ENCODE peak calls at places on chromosomes 5 and 9, in four cellular contexts. O, B, G and N are unnamed samples. For H3K4me1, the result is how much of the 10 kb centered on the place peaks cover.

GRCh38 chr5:16551628-16552027 is 65.2 kb downstream of the RETREG1 start:
- DNase-seq in O (no peak), B (no peak), G (no peak), N (no peak)

GRCh38 chr5:74772359-74772758 is 5.3 kb downstream of the NSA2 start:
- DNase-seq in O (no peak), B (no peak), G (no peak), N (no peak)

GRCh38 chr9:95425910-95426551 is 90.7 kb downstream of the PTCH1 start:
- DNase-seq in O (no peak), B (peak), G (peak), N (no peak)

GRCh38 chr9:116697341-116697740 is 10.2 kb downstream of the TRIM32 start:
- DNase-seq in O (no peak), B (no peak), G (no peak), N (no peak)

GRCh38 chr5:86968311-86968753 is 299.4 kb upstream of the RASA1 start:
- DNase-seq in O (no peak), B (no peak), G (peak), N (peak)

GRCh38 chr9:135895202-135895848 is 12.0 kb downstream of the CAMSAP1 start:
- DNase-seq in O (no peak), B (no peak), G (no peak), N (no peak)

GRCh38 chr5:14675309-14675708 is 10.8 kb downstream of the OTULIN start:
- DNase-seq in O (no peak), B (no peak), G (no peak), N (no peak)

GRCh38 chr5:68445257-68446069 is 229.9 kb downstream of the PIK3R1 start:
- DNase-seq in O (no peak), B (no peak), G (no peak), N (no peak)

GRCh38 chr5:157874861-157875260 is 15.9 kb upstream of the CLINT1 start:
- DNase-seq in O (no peak), B (no peak), G (no peak), N (no peak)

GRCh38 chr9:3743901-3744413 is 218.2 kb upstream of the RFX3 start:
- DNase-seq in O (no peak), B (no peak), G (no peak), N (no peak)

GRCh38 chr5:141479776-141480175 is 4.0 kb downstream of the PCDHGC3 start:
- DNase-seq in O (no peak), B (no peak), G (no peak), N (no peak)
- H3K4me3 ChIP-seq in O (no peak), B (no peak), G (no peak), N (peak)

DNA sequence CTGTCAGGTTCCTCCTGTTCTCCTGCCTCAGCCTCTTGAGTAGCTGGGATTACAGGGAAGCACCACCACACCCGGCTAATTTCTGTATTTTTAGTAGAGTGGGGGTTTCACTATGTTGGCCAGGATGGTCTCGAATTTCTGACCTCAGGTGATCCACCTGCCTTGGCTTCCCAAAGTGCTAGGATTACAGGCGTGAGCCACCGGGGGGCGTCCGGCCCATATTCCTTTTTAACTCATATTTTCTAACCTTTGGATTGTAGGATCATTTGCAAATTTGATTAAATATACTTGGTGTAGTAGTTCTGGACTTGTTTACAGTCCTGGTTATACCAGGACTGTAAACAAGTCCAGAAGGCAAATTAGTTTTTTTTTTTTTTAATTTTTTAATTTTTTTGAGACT is 4.3 kb downstream of the TCERG1 start:
- DNase-seq in O (no peak), B (no peak), G (no peak), N (no peak)
- TF ChIP-seq CTCF in O (no peak), B (no peak), G (peak), N (no peak)

DNA sequence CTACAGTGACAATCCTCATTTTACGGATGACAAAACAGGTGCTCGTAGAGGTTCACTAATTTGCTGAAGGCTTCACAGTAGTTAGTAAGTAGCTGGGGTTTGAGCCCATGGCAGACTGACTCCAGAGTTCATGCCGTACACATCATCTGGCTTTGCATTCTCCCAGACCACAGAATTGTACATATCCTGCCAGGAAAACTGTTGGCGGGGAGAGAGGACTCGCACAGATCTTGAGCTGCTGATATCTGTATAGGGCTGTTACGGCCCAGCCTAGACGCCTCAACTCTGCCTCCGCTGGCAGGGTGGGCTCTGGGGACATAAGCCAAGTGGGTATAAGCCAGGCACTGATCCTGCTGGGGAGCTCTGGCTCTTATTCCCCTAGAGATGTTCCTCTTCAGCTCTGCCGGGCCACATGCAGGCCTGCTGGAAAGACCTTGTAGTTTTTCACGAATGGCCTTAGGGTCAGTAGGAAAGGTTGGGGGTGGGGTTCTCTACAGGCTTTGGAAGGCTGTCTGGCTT is 16.3 kb downstream of the LARP1 start:
- DNase-seq in O (no peak), B (no peak), G (peak), N (no peak)
- H3K4me1 ChIP-seq in O (under half), B (under half), G (under half), N (half or more)

GRCh38 chr5:40441733-40442132 is 238.0 kb upstream of the PTGER4 start:
- DNase-seq in O (no peak), B (peak), G (no peak), N (no peak)

GRCh38 chr5:40432836-40433235 is 246.9 kb upstream of the PTGER4 start:
- DNase-seq in O (no peak), B (no peak), G (no peak), N (no peak)

GRCh38 chr5:40442346-40442745 is 237.4 kb upstream of the PTGER4 start:
- DNase-seq in O (no peak), B (peak), G (no peak), N (no peak)

GRCh38 chr5:40436535-40437237 is 243.0 kb upstream of the PTGER4 start:
- DNase-seq in O (no peak), B (no peak), G (no peak), N (no peak)

GRCh38 chr5:40437452-40437861 is 242.3 kb upstream of the PTGER4 start:
- DNase-seq in O (no peak), B (no peak), G (no peak), N (no peak)
- H3K4me3 ChIP-seq in O (no peak), B (no peak), G (no peak), N (no peak)

GRCh38 chr9:129384887-129385614 is 207.0 kb upstream of the IER5L start:
- DNase-seq in O (no peak), B (no peak), G (no peak), N (no peak)

GRCh38 chr9:129384138-129384886 is 206.3 kb upstream of the IER5L start:
- DNase-seq in O (no peak), B (no peak), G (no peak), N (no peak)

GRCh38 chr9:129382281-129383004 is 204.4 kb upstream of the IER5L start:
- DNase-seq in O (no peak), B (no peak), G (no peak), N (no peak)

GRCh38 chr9:129383005-129383414 is 204.9 kb upstream of the IER5L start:
- DNase-seq in O (no peak), B (peak), G (peak), N (peak)

DNA sequence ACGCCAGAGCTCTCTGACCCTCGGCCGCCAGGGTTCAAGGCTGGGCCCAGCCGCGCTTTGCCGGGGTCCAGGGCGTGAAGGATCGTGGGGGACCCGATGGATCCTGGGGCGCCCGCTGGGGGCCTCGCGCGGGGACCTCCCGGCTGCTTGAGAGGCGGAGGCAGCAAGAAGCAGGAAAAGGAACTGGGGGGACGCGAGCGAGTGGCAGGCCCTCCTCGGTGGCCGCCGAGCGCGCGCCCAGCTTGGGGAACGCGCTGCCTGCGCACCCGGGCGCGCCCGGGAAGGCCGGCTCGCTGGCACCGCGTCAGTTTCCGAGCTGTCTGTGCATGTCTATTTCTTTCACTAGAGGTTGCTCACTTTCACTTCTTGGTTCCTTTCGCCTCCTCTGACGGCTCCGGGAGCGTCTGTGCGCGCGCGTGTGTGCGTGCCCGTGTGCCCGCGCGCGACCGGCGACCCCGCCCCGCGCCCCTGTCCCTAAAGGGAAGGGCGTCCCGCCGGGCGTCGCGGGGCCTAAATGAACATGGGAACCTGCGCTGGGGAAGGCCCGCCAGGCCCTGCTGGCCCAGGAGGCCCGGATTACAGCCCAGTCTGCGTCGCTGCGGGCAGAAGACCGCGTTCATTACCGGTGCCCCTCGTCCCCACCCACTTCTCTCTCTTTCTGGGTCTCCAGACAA is 205.5 kb upstream of the IER5L start:
- DNase-seq in O (peak), B (peak), G (peak), N (peak)
- TF ChIP-seq CTCF in O (peak), B (no peak), G (peak), N (peak)

DNA sequence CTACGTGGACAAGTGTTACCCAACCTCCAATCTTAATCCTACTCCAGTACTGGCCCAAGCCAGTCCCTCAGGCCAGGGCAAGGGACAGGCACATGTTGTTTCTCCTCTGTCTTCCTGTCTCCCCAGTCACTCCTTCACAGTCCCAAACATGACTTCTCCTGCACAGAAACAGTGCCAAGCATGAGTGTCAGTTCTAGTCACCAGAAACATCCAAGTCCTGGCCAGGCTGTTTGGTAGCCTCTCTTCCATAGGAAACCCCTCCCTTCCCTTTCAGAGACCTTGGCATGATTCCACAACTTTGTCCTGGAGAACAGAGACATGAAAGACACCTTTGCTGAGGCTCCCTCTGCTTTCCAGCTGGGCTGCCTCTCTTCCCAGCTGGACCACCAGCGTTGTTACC is 56.2 kb upstream of the SLC2A8 start:
- DNase-seq in O (no peak), B (no peak), G (no peak), N (no peak)
- H3K4me1 ChIP-seq in O (under half), B (under half), G (under half), N (half or more)

DNA sequence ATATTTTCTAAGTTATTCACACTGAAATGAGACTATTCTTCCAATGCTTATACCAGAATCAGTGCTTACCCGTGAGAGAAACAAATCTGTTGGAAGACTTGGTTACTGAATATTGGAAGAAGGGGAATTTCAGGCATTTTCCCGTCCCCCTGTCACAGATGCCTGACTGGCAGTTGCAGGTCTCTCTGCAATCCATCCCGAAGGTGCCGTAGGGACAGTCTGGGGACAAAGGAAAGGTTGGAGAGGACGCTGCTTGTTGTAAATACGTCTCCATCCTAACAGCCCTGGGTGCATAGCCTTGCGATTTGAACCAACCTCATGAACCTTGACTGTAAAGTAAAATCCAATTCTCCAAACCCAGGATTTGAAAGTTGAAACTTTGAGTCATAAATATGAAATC is 3.5 kb downstream of the ESM1 start:
- DNase-seq in O (no peak), B (no peak), G (peak), N (no peak)
- H3K4me3 ChIP-seq in O (no peak), B (no peak), G (no peak), N (no peak)

DNA sequence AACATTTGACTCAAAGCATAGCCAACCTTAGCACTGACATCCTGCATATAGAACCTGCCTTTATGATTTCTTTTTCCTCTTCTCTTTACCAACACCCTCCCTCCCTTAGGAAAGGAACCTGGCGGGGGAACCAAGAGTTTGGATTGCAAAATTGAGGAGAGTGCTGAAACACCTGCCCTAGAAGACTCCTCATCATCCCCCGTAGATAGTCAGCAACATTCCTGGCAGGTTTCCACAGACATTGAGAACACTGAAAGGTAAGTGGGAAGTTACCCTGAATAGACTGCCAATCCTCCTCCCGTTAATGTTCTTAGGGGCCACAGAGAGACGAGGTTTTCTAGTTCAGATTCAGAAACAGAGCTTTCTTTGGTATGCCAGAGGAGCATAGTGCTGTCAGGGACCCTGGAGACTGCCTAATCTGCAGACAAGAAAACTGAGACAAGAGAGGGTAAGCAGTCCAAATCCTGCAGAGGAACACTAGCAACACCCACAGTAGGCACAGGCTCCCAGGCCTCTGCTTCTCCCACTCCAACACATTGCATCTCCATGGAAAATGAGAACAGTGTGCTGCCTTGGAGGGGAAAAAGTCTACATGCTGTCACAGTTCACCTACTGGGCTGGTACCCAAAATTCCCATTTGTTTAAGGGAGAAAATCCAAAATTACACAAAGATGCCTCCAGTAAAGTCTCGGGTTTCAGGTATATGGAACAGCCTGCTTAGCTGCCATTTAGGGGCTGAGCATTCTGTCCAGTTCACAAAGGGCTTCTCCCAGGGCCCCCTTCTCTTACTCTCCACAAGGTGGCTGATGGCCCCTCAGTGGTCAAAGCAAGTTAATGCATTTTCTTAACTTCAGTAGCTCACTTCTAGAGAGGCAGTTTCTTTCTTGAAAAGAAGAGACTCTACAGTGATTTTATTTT is 89.0 kb downstream of the RGS7BP start:
- DNase-seq in O (no peak), B (no peak), G (peak), N (no peak)
- TF ChIP-seq CTCF in O (peak), B (no peak), G (peak), N (peak)

GRCh38 chr5:159043551-159043950 is 56.2 kb downstream of the EBF1 start:
- DNase-seq in O (no peak), B (no peak), G (no peak), N (no peak)

GRCh38 chr5:159045165-159045811 is 54.4 kb downstream of the EBF1 start:
- DNase-seq in O (no peak), B (no peak), G (no peak), N (no peak)

GRCh38 chr5:159038907-159039306 is 60.8 kb downstream of the EBF1 start:
- DNase-seq in O (no peak), B (no peak), G (no peak), N (no peak)

GRCh38 chr5:159040181-159040580 is 59.5 kb downstream of the EBF1 start:
- DNase-seq in O (no peak), B (no peak), G (no peak), N (no peak)

GRCh38 chr5:159041754-159042153 is 58.0 kb downstream of the EBF1 start:
- DNase-seq in O (no peak), B (no peak), G (no peak), N (no peak)
- H3K4me1 ChIP-seq in O (under half), B (under half), G (under half), N (half or more)

DNA sequence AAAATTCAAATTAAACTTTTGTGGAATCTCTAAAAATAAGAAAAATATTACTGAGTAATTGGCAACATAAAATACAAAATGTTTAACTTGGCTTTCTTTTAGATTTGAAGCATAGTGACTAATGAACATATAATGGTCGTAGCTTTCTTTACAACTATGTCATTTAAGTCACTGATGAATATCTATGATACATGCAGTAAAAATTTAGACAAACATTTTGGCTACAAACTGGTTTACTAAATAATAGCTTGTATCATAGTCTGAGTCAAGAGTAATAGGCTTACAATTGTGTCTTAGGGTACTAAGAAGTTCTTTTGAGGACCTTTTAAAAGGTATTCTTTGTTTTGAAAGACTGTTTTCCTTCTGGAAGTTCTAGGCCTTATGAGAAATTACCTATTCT is 2.0 kb upstream of the APC start:
- DNase-seq in O (no peak), B (no peak), G (no peak), N (no peak)
- H3K4me3 ChIP-seq in O (no peak), B (no peak), G (no peak), N (no peak)